ENCODE peak calls at places on chromosomes 4 and X, in four cellular contexts. One of them, this sample, is unnamed.

GRCh38 chrX:109732319-109732779 is 708 bp downstream of the ACSL4 start:
- DNase-seq in suprapubic skin: no peak
- DNase-seq in GM12878: no peak
- DNase-seq in H1: no peak
- DNase-seq in this sample: no peak

GRCh38 chrX:72079607-72080006 is 52.1 kb downstream of the RTL5 start:
- DNase-seq in H1: no peak
- DNase-seq in GM12878: no peak
- DNase-seq in suprapubic skin: no peak
- DNase-seq in this sample: no peak

GRCh38 chrX:9604111-9604907 is 139.5 kb downstream of the TBL1X start:
- DNase-seq in H1: no peak
- DNase-seq in GM12878: no peak
- DNase-seq in suprapubic skin: no peak
- DNase-seq in this sample: no peak

GRCh38 chr4:823093-823760 is 2.7 kb downstream of the CPLX1 start:
- DNase-seq in GM12878: no peak
- DNase-seq in suprapubic skin: peak; percentile 57
- DNase-seq in H1: no peak
- DNase-seq in this sample: no peak

GRCh38 chr4:41321216-41321945 is 64.7 kb downstream of the UCHL1 start:
- DNase-seq in GM12878: no peak
- DNase-seq in H1: no peak
- DNase-seq in suprapubic skin: no peak
- DNase-seq in this sample: no peak

GRCh38 chrX:153931748-153932147 is 3.1 kb downstream of the NAA10 start:
- DNase-seq in GM12878: no peak
- DNase-seq in H1: no peak
- DNase-seq in suprapubic skin: no peak
- DNase-seq in this sample: no peak

GRCh38 chrX:45622042-45622423 is 421.4 kb upstream of the DIPK2B start:
- DNase-seq in suprapubic skin: no peak
- DNase-seq in GM12878: no peak
- DNase-seq in H1: no peak
- DNase-seq in this sample: no peak

GRCh38 chr4:143362392-143363046 is 25.8 kb downstream of the GAB1 start:
- DNase-seq in GM12878: no peak
- DNase-seq in H1: no peak
- DNase-seq in suprapubic skin: no peak
- DNase-seq in this sample: no peak

GRCh38 chrX:9825129-9825865 is 39.1 kb downstream of the SHROOM2 start:
- DNase-seq in GM12878: no peak
- DNase-seq in H1: no peak
- DNase-seq in suprapubic skin: no peak
- DNase-seq in this sample: no peak

GRCh38 chr4:181504846-181505374 is 738.3 kb upstream of the TENM3 start:
- DNase-seq in H1: no peak
- DNase-seq in GM12878: no peak
- DNase-seq in suprapubic skin: no peak
- DNase-seq in this sample: no peak

GRCh38 chrX:77899081-77899828 is at the start of gene COX7B:
- DNase-seq in suprapubic skin: peak; percentile 71
- DNase-seq in H1: peak; percentile 43
- DNase-seq in GM12878: peak; percentile 92
- DNase-seq in this sample: peak; percentile 64

GRCh38 chr4:75502671-75503070 is 11.5 kb downstream of the RCHY1 start:
- DNase-seq in H1: no peak
- DNase-seq in suprapubic skin: no peak
- DNase-seq in GM12878: no peak
- DNase-seq in this sample: no peak

GRCh38 chr4:11337287-11337686 is 91.4 kb downstream of the HS3ST1 start:
- DNase-seq in suprapubic skin: no peak
- DNase-seq in H1: no peak
- DNase-seq in GM12878: no peak
- DNase-seq in this sample: no peak

GRCh38 chr4:99808260-99808857 is 8.3 kb upstream of the DAPP1 start:
- DNase-seq in suprapubic skin: no peak
- DNase-seq in H1: no peak
- DNase-seq in GM12878: no peak
- DNase-seq in this sample: peak; percentile 71

GRCh38 chr4:134320048-134320447 is 118.5 kb upstream of the PABPC4L start:
- DNase-seq in suprapubic skin: no peak
- DNase-seq in GM12878: no peak
- DNase-seq in H1: no peak
- DNase-seq in this sample: no peak

GRCh38 chrX:3134316-3134715 is 93.0 kb downstream of the ARSF start:
- DNase-seq in H1: no peak
- DNase-seq in GM12878: no peak
- DNase-seq in suprapubic skin: no peak
- DNase-seq in this sample: no peak

GRCh38 chr4:110062166-110062565 is 136.2 kb downstream of the ELOVL6 start:
- DNase-seq in suprapubic skin: no peak
- DNase-seq in H1: no peak
- DNase-seq in GM12878: no peak
- DNase-seq in this sample: no peak

GRCh38 chr4:53364624-53365023 is 1.2 kb downstream of the SCFD2 start:
- DNase-seq in GM12878: no peak
- DNase-seq in H1: no peak
- DNase-seq in suprapubic skin: no peak
- DNase-seq in this sample: no peak

GRCh38 chr4:100679926-100680325 is 162.1 kb upstream of the EMCN start:
- DNase-seq in GM12878: no peak
- DNase-seq in suprapubic skin: no peak
- DNase-seq in H1: no peak
- DNase-seq in this sample: no peak

GRCh38 chrX:131264053-131264452 is 25.1 kb downstream of the IGSF1 start:
- DNase-seq in H1: no peak
- DNase-seq in GM12878: no peak
- DNase-seq in suprapubic skin: no peak
- DNase-seq in this sample: no peak

GRCh38 chrX:153775631-153776595 is 4.9 kb upstream of the SRPK3 start:
- DNase-seq in H1: no peak
- DNase-seq in GM12878: no peak
- DNase-seq in suprapubic skin: no peak
- DNase-seq in this sample: no peak

GRCh38 chr4:71614626-71615025 is 169.3 kb downstream of the GC start:
- DNase-seq in GM12878: no peak
- DNase-seq in H1: no peak
- DNase-seq in suprapubic skin: no peak
- DNase-seq in this sample: no peak

GRCh38 chr4:86594559-86595425 is 677 bp downstream of the PTPN13 start:
- DNase-seq in H1: no peak
- DNase-seq in suprapubic skin: peak; percentile 77
- DNase-seq in GM12878: no peak
- DNase-seq in this sample: peak; percentile 32

GRCh38 chrX:74450803-74451449 is 29.6 kb downstream of the SLC16A2 start:
- DNase-seq in GM12878: no peak
- DNase-seq in H1: no peak
- DNase-seq in suprapubic skin: no peak
- DNase-seq in this sample: no peak

GRCh38 chrX:120302434-120302833 is 8.8 kb downstream of the TMEM255A start:
- DNase-seq in suprapubic skin: no peak
- DNase-seq in H1: no peak
- DNase-seq in GM12878: peak; percentile 61
- DNase-seq in this sample: no peak

GRCh38 chr4:2251795-2252529 is 9.9 kb downstream of the MXD4 start:
- DNase-seq in H1: no peak
- DNase-seq in GM12878: no peak
- DNase-seq in suprapubic skin: peak; percentile 55
- DNase-seq in this sample: peak; percentile 23

GRCh38 chr4:8343051-8343966 is 73.8 kb downstream of the HTRA3 start:
- DNase-seq in GM12878: no peak
- DNase-seq in suprapubic skin: peak; percentile 59
- DNase-seq in H1: no peak
- DNase-seq in this sample: peak; percentile 26

GRCh38 chr4:23889814-23890269 is at the start of gene PPARGC1A:
- DNase-seq in suprapubic skin: peak; percentile 70
- DNase-seq in GM12878: no peak
- DNase-seq in H1: no peak
- DNase-seq in this sample: peak; percentile 70

GRCh38 chr4:40516651-40517050 is 113.0 kb downstream of the RBM47 start:
- DNase-seq in GM12878: no peak
- DNase-seq in suprapubic skin: no peak
- DNase-seq in H1: no peak
- DNase-seq in this sample: peak; percentile 52

GRCh38 chr4:17241835-17242234 is 270.1 kb downstream of the QDPR start:
- DNase-seq in suprapubic skin: no peak
- DNase-seq in H1: no peak
- DNase-seq in GM12878: no peak
- DNase-seq in this sample: no peak

GRCh38 chrX:115958687-115959359 is 211.7 kb upstream of the AGTR2 start:
- DNase-seq in suprapubic skin: no peak
- DNase-seq in GM12878: no peak
- DNase-seq in H1: no peak
- DNase-seq in this sample: no peak

GRCh38 chrX:30904186-30904585 is 15.1 kb upstream of the TAB3 start:
- DNase-seq in suprapubic skin: no peak
- DNase-seq in GM12878: no peak
- DNase-seq in H1: no peak
- DNase-seq in this sample: no peak

DNA sequence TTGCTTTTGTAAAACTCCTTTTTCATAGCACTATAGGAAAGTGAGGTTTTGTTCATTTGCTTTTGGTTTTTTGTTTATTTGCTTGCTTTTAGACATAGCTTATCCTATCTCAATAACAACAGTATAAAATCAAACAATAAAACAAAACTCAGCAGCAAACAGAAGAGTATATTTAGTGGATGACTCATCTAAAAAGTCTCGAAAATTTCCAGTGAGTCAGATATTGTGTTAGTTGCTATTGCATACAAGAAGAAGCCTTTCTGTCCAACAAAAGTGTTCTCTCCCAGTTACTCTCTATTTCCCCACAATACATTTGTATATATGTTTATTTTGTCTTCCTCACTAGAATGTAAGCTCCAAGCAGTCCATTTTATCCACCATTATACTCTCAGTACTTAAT is 36.0 kb upstream of the NPNT start:
- DNase-seq in GM12878: peak; percentile 9
- DNase-seq in suprapubic skin: no peak
- DNase-seq in H1: no peak
- DNase-seq in this sample: no peak
- TF ChIP-seq POLR2AphosphoS5 in GM12878: no peak
- TF ChIP-seq POLR2AphosphoS5 in suprapubic skin: no peak
- TF ChIP-seq POLR2AphosphoS5 in H1: no peak
- TF ChIP-seq POLR2AphosphoS5 in this sample: no peak

GRCh38 chrX:130097507-130098201 is 12.6 kb downstream of the ELF4 start:
- DNase-seq in H1: no peak
- DNase-seq in suprapubic skin: peak; percentile 77
- DNase-seq in GM12878: no peak
- DNase-seq in this sample: peak; percentile 53

GRCh38 chrX:130095249-130095648 is 15.0 kb downstream of the ELF4 start:
- DNase-seq in H1: no peak
- DNase-seq in GM12878: no peak
- DNase-seq in suprapubic skin: no peak
- DNase-seq in this sample: no peak

GRCh38 chrX:130091976-130092522 is 18.2 kb downstream of the ELF4 start:
- DNase-seq in GM12878: peak; percentile 81
- DNase-seq in suprapubic skin: no peak
- DNase-seq in H1: no peak
- DNase-seq in this sample: peak; percentile 63

GRCh38 chrX:130094712-130095111 is 15.6 kb downstream of the ELF4 start:
- DNase-seq in GM12878: no peak
- DNase-seq in suprapubic skin: no peak
- DNase-seq in H1: no peak
- DNase-seq in this sample: no peak

DNA sequence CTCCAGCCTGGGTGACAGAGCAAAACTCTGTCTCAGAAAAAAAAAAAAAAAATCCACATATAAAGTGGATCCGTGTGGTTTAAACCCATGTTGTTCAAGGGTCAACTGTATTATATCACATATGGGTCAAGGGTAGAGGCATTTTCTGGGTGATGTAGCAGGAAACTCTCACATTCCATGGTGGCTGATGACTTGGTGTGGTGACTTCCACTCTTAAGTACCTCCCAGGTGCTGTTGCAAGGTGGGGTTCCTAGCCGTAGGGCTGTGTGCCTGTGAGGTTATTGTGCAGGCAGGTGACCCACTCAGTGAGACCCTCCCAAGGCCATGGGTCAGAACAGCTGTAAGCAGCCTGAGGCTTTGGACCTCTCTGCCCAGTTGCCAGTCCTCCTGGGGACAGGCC is 17.0 kb downstream of the ELF4 start:
- DNase-seq in H1: no peak
- DNase-seq in suprapubic skin: no peak
- DNase-seq in GM12878: no peak
- DNase-seq in this sample: no peak
- H3K4me1 ChIP-seq in H1: no peaks in the 10 kb centered on the region
- H3K4me1 ChIP-seq in suprapubic skin: peaks cover 27% of the 10 kb centered on the region
- H3K4me1 ChIP-seq in GM12878: peaks cover 17% of the 10 kb centered on the region
- H3K4me1 ChIP-seq in this sample: peaks cover 26% of the 10 kb centered on the region

GRCh38 chr4:62899607-62900364 is 1509.5 kb downstream of the TECRL start:
- DNase-seq in GM12878: no peak
- DNase-seq in H1: no peak
- DNase-seq in suprapubic skin: no peak
- DNase-seq in this sample: no peak
- H3K9me3 ChIP-seq in GM12878: no peaks in the 10 kb centered on the region
- H3K9me3 ChIP-seq in H1: no peaks in the 10 kb centered on the region
- H3K9me3 ChIP-seq in suprapubic skin: peaks cover 8% of the 10 kb centered on the region
- H3K9me3 ChIP-seq in this sample: peaks cover 21% of the 10 kb centered on the region

DNA sequence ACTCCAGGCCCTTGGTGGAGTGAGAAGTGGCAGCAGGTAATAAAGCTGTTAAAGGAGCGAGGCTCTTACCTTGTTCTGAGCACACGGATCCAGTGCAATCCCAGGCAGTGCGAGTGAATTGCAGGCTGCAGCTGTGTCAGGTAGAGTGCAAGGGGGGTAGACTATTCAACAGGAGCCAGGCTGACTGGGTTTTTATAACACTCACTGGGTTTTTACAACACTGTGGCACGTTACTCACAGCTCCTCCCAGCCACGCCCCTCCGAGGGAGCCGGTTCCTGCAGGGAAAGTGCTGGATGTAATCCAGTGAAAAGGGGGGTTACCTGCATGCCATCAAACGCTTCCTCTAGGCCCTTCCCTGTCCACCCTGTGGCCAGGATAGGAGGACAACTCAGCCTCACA is 358 bp downstream of the FGFBP1 start:
- DNase-seq in GM12878: no peak
- DNase-seq in H1: no peak
- DNase-seq in suprapubic skin: peak; percentile 67
- DNase-seq in this sample: peak; percentile 34
- TF ChIP-seq POLR2AphosphoS5 in GM12878: no peak
- TF ChIP-seq POLR2AphosphoS5 in H1: no peak
- TF ChIP-seq POLR2AphosphoS5 in suprapubic skin: no peak
- TF ChIP-seq POLR2AphosphoS5 in this sample: no peak

This sample was measured in stomach.